ENCODE peak calls at places on chromosomes 7 and 10, in eight cellular contexts. Q is endodermal cell, L is PC-3, D is neural progenitor cell, S is vagina, E is AG04450, B is IMR-90, F is GM23338. V is an unnamed sample.

GRCh38 chr7:69962856-69963149 is 364.5 kb downstream of the AUTS2 start:
- DNase-seq in D (no peak), Q (no peak), B (no peak), S (no peak), E (no peak), F (no peak), L (no peak), V (no peak)

GRCh38 chr10:71727429-71728217 is 8.0 kb upstream of the C10orf105 start:
- DNase-seq in E (no peak), S (no peak), L (peak), B (no peak), F (no peak), D (no peak), Q (no peak), V (no peak)

GRCh38 chr7:140517546-140518369 is 38.5 kb upstream of the MKRN1 start:
- DNase-seq in E (peak), D (peak), B (peak), F (peak), L (peak), Q (peak), S (no peak), V (peak)

GRCh38 chr7:35370694-35371093 is 116.8 kb upstream of the TBX20 start:
- DNase-seq in S (no peak), L (no peak), D (peak), E (no peak), B (no peak), F (no peak), Q (no peak), V (no peak)

GRCh38 chr7:157700237-157701005 is 363.6 kb downstream of the DNAJB6 start:
- DNase-seq in S (no peak), L (no peak), Q (peak), F (no peak), E (no peak), D (peak), B (no peak), V (no peak)

GRCh38 chr10:22760025-22760424 is 45.6 kb upstream of the PIP4K2A start:
- DNase-seq in L (no peak), F (no peak), S (no peak), E (no peak), Q (no peak), D (no peak), B (no peak), V (no peak)

GRCh38 chr7:35753761-35754603 is 46.9 kb upstream of the SEPTIN7 start:
- DNase-seq in S (no peak), F (no peak), Q (no peak), E (no peak), B (peak), D (no peak), L (no peak), V (no peak)

GRCh38 chr7:45120-46090 is 147.0 kb upstream of the FAM20C start:
- DNase-seq in E (no peak), F (no peak), B (no peak), S (no peak), Q (peak), L (no peak), D (no peak), V (no peak)

DNA sequence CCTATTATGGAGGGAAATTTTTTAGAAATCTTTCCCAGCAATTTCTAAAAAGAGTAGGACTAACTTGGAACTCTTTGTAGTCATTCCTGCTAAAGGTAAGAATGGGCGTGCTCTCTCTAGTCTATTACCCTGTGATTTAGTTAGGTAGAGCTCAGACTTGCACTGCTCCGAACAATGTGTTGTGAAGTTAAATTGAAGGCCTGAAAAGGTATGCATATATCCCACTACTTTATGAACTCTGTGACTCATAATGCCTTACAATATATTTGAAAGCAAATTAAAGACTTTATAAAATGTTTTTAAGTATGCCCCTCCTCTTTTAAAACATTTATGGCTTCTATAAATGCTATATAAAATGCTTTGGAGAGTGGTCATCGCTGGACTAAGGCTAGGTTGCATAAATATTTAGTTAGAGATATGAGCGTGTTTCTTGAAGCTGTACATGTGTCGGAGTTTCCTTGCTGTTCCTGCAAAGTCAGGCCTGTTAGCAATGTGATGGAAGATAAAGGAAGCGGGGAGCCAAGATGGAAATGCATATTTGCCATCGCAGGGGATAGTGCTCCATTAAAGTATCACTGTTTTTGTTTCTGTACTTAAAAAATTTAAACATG is 761.4 kb downstream of the LRMDA start:
- DNase-seq in L (peak), Q (no peak), S (no peak), B (peak), F (no peak), E (peak), D (no peak), V (no peak)
- H3K27ac ChIP-seq in L (no peak), Q (no peak), S (no peak), B (peak), F (no peak), E (no peak), D (no peak), V (no peak)

GRCh38 chr7:101838837-101839483 is 21.5 kb downstream of the CUX1 start:
- DNase-seq in Q (peak), E (no peak), L (no peak), S (no peak), F (no peak), D (no peak), B (no peak), V (no peak)

GRCh38 chr7:101843293-101844271 is 26.2 kb downstream of the CUX1 start:
- DNase-seq in D (no peak), Q (no peak), L (no peak), S (no peak), F (peak), B (no peak), E (no peak), V (no peak)

GRCh38 chr7:101846006-101846405 is 28.6 kb downstream of the CUX1 start:
- DNase-seq in E (no peak), Q (no peak), L (peak), S (no peak), D (no peak), F (no peak), B (no peak), V (no peak)

GRCh38 chr7:101846800-101847538 is 29.5 kb downstream of the CUX1 start:
- DNase-seq in S (no peak), Q (no peak), F (no peak), D (no peak), L (no peak), E (no peak), B (no peak), V (no peak)

DNA sequence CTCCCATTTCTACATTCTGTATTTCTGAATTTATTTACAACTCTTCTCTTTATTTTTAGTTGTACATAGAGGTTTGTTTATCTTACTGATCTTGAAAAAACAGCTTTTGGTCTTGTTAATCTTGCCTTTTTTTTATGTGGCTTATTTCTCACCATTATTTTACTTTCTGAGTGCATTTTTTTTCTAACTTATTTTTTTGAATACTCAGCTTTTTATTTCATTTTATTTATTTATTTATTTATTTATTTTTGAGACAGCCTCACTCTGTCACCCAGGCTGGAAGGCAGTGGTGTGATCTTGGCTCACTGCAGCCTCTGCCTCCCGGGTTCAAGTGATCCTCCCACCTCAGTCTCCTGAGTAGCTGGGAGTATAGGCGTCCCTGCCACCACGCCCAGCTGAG is 23.9 kb downstream of the CUX1 start:
- DNase-seq in B (no peak), S (no peak), Q (no peak), D (no peak), F (no peak), E (no peak), L (no peak), V (no peak)
- H3K27ac ChIP-seq in B (no peak), S (no peak), Q (no peak), D (no peak), F (no peak), E (no peak), L (no peak), V (no peak)

GRCh38 chr10:132232553-132232949 is 45.8 kb downstream of the DPYSL4 start:
- DNase-seq in E (no peak), D (no peak), Q (no peak), F (no peak), L (no peak), S (no peak), B (no peak), V (no peak)

GRCh38 chr10:132233501-132234075 is 46.8 kb downstream of the DPYSL4 start:
- DNase-seq in E (no peak), D (no peak), L (no peak), S (no peak), B (no peak), F (no peak), Q (no peak), V (no peak)

GRCh38 chr10:132234860-132235259 is 48.1 kb downstream of the DPYSL4 start:
- DNase-seq in E (no peak), L (no peak), S (no peak), F (no peak), Q (no peak), B (no peak), D (no peak), V (no peak)

GRCh38 chr10:132231656-132232552 is 45.2 kb downstream of the DPYSL4 start:
- DNase-seq in D (no peak), Q (no peak), E (no peak), F (no peak), L (no peak), S (no peak), B (no peak), V (no peak)

GRCh38 chr10:132232981-132233380 is 46.2 kb downstream of the DPYSL4 start:
- DNase-seq in S (no peak), F (no peak), L (no peak), D (no peak), B (no peak), E (no peak), Q (no peak), V (no peak)
- H3K27ac ChIP-seq in S (no peak), F (no peak), L (no peak), D (no peak), B (no peak), E (no peak), Q (no peak), V (no peak)

DNA sequence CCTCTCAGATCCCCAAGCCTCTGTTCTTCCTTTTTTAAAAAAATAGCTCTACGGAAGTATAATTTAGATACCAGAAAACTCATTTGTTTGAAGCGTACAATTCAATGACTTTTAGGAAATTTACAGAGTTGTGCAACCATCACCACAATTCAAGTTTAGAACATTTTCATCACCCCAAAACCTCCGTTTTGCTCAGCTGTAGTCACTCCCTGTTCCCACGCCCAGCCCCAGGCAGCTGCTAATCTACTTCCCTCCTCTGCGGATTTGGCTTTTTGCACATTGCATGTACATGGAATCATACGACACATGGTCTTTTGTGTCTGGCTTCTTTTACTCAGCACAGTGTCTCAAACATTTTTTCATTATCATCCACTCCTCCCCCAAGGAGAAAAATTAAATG is 229.2 kb downstream of the TCF7L2 start:
- DNase-seq in B (no peak), L (no peak), F (no peak), S (no peak), D (no peak), Q (peak), E (no peak), V (no peak)
- H3K27ac ChIP-seq in B (no peak), L (no peak), F (no peak), S (no peak), D (no peak), Q (no peak), E (no peak), V (no peak)

DNA sequence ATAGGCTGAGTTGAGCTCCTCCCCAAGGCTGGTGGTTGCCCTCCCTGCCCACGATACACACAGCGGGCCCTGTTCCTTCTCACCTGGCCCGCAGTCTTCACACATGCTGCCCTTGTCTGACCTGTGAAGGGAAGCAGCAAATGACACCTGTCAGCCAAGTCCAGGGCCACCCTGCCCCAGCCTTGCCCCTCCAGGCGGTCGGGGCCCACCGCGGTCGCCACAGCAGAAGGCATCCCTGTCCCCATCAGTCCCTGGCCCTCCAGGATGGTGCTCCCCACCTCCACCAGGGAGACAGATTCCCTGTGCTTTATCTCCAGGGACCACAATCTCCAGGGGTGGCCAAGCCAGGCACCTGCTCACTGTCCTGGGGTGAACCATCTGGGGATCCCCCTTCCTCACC is 81.2 kb upstream of the TMEM248 start:
- DNase-seq in F (no peak), E (no peak), Q (no peak), L (no peak), D (no peak), B (no peak), S (no peak), V (no peak)
- H3K27ac ChIP-seq in F (no peak), E (no peak), Q (no peak), L (no peak), D (no peak), B (no peak), S (no peak), V (no peak)

GRCh38 chr7:137684776-137685175 is 162.0 kb downstream of the DGKI start:
- DNase-seq in Q (no peak), B (no peak), D (no peak), F (no peak), S (no peak), E (no peak), L (no peak), V (no peak)
- H3K27ac ChIP-seq in Q (no peak), B (no peak), D (no peak), F (no peak), S (no peak), E (no peak), L (no peak), V (no peak)

DNA sequence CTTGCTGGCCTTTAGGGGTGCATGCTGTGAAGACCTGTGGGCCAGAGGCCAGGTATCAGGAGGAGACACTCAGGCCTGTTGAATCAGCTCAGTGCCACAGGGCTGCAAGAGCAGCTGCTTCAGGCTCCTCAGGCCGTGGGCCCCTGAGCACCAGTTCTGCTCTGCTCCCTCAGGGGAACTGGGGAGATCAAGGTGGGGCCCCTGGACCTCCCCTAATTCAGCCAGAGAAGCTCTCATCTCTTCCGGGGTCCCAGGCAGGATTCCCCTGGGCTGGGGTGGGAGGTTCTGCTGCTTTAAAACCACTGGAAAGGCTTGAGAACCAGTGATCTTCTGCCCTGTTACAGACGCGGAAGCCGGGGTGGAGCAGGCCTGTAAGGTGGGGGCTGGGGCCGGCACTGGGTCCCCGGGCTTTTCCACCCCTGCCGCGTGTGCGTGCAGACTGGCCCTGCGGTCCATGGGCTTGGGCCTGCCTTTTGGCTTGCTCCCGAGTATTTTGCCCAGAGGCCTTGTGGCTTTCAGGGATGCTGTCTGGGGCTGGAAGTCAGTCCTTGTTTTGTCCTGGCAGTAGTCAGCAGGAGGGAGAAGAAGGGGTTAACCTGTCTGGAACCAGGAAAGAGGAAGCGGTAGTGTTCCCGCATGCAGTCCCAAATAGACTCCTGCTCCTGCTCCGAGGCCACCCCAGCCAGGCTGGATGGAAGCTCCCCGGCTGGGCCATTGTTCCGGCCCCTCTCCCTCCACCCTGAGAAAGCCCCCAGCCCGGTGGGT is 74.3 kb downstream of the LHPP start:
- DNase-seq in B (no peak), S (no peak), D (no peak), L (no peak), E (no peak), Q (peak), F (peak), V (no peak)
- H3K27ac ChIP-seq in B (no peak), S (peak), D (no peak), L (no peak), E (no peak), Q (no peak), F (no peak), V (peak)

V was measured in substantia nigra.